ENCODE peak calls at places on chromosomes 3 and 15, in six cellular contexts. K is GM23338, G is neural progenitor cell, I is pancreas, W is tibial artery, V is ascending aorta. Z is an unnamed sample.

GRCh38 chr3:110855207-110855606 is 216.4 kb upstream of the NECTIN3 start:
- DNase-seq in K (no peak), G (no peak), I (no peak), W (no peak), V (no peak), Z (no peak)

GRCh38 chr3:179958759-179959158 is 78.0 kb downstream of the PEX5L start:
- DNase-seq in K (no peak), G (no peak), I (no peak), W (no peak), V (no peak), Z (no peak)

GRCh38 chr15:56369234-56369633 is 4.0 kb downstream of the TEX9 start:
- DNase-seq in K (no peak), G (no peak), I (no peak), W (no peak), V (no peak), Z (no peak)

GRCh38 chr3:120162400-120162799 is 68.2 kb upstream of the GSK3B start:
- DNase-seq in K (no peak), G (no peak), I (no peak), W (no peak), V (no peak), Z (no peak)

GRCh38 chr3:43707998-43708397 is 17.3 kb downstream of the ABHD5 start:
- DNase-seq in K (no peak), G (no peak), I (no peak), W (no peak), V (no peak), Z (no peak)

GRCh38 chr15:70856884-70857546 is 3.1 kb upstream of the LARP6 start:
- DNase-seq in K (no peak), G (no peak), I (no peak), W (peak), V (peak), Z (peak)

GRCh38 chr3:14148041-14148985 is 23.5 kb downstream of the TMEM43 start:
- DNase-seq in K (peak), G (peak), I (no peak), W (no peak), V (no peak), Z (no peak)

GRCh38 chr15:77499087-77499765 is 78.5 kb downstream of the HMG20A start:
- DNase-seq in K (no peak), G (peak), I (no peak), W (peak), V (no peak), Z (no peak)

GRCh38 chr3:101676765-101677435 is at the start of gene ZBTB11:
- DNase-seq in K (peak), G (peak), I (peak), W (peak), V (peak), Z (no peak)

GRCh38 chr3:45972534-45973402 is 22.9 kb downstream of the FYCO1 start:
- DNase-seq in K (no peak), G (no peak), I (no peak), W (peak), V (peak), Z (no peak)

GRCh38 chr15:92394327-92395175 is 870 bp downstream of the ST8SIA2 start:
- DNase-seq in K (peak), G (peak), I (no peak), W (no peak), V (no peak), Z (no peak)

GRCh38 chr3:154862265-154862664 is 217.9 kb upstream of the MME start:
- DNase-seq in K (no peak), G (no peak), I (no peak), W (no peak), V (no peak), Z (no peak)

GRCh38 chr3:22175899-22176298 is 424.9 kb upstream of the ZNF385D start:
- DNase-seq in K (no peak), G (no peak), I (no peak), W (no peak), V (no peak), Z (no peak)

GRCh38 chr3:131038326-131038725 is 11.6 kb downstream of the NEK11 start:
- DNase-seq in K (no peak), G (no peak), I (no peak), W (no peak), V (no peak), Z (no peak)

GRCh38 chr15:80618666-80619481 is 76.2 kb upstream of the ABHD17C start:
- DNase-seq in K (no peak), G (no peak), I (no peak), W (no peak), V (no peak), Z (no peak)

GRCh38 chr15:53525894-53526293 is 233.6 kb downstream of the WDR72 start:
- DNase-seq in K (no peak), G (no peak), I (no peak), W (no peak), V (no peak), Z (no peak)

GRCh38 chr15:66780172-66780972 is 78.3 kb downstream of the SMAD6 start:
- DNase-seq in K (no peak), G (no peak), I (peak), W (peak), V (peak), Z (no peak)

GRCh38 chr3:63128380-63128779 is 149.7 kb upstream of the SYNPR start:
- DNase-seq in K (peak), G (no peak), I (no peak), W (no peak), V (no peak), Z (no peak)

GRCh38 chr15:43275736-43276562 is 9.2 kb upstream of the TGM5 start:
- DNase-seq in K (no peak), G (no peak), I (no peak), W (no peak), V (no peak), Z (no peak)

GRCh38 chr15:43273243-43273642 is 6.5 kb upstream of the TGM5 start:
- DNase-seq in K (no peak), G (no peak), I (no peak), W (no peak), V (peak), Z (no peak)

GRCh38 chr15:43276563-43277200 is 10.0 kb upstream of the TGM5 start:
- DNase-seq in K (no peak), G (no peak), I (no peak), W (no peak), V (no peak), Z (no peak)

GRCh38 chr15:43277231-43277823 is 10.6 kb upstream of the TGM5 start:
- DNase-seq in K (no peak), G (no peak), I (no peak), W (no peak), V (no peak), Z (no peak)

DNA sequence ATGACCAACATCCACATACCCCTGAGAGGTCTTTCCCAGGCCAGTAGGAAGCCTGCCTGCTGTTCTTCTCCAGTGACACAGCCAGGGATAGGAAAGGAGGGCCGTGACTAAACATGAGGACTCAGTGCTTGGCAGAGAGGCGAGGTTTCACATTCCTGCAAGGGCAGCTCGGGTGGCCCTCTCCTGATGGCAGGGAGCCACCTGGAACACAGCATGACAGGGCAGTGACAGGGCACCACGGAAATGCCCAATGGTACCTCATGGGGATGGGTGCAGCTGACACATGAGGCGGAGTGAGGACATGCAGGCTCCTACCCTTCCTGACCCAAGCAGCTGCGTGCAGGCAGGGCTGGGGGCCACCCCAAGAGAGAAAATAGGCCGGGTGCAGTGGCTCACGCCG is 7.4 kb upstream of the TGM5 start:
- DNase-seq in K (no peak), G (no peak), I (peak), W (no peak), V (peak), Z (no peak)
- H3K27ac ChIP-seq in K (no peak), G (no peak), I (no peak), W (no peak), V (no peak), Z (no peak)

GRCh38 chr3:8599146-8599545 is 45.5 kb downstream of the SSUH2 start:
- DNase-seq in K (no peak), G (no peak), I (no peak), W (no peak), V (no peak), Z (no peak)

GRCh38 chr3:8603115-8603710 is 41.4 kb downstream of the SSUH2 start:
- DNase-seq in K (no peak), G (no peak), I (no peak), W (no peak), V (no peak), Z (no peak)

GRCh38 chr3:8597515-8597853 is 47.1 kb downstream of the SSUH2 start:
- DNase-seq in K (no peak), G (no peak), I (no peak), W (no peak), V (no peak), Z (no peak)

GRCh38 chr3:8596706-8597514 is 47.7 kb downstream of the SSUH2 start:
- DNase-seq in K (no peak), G (no peak), I (no peak), W (no peak), V (no peak), Z (no peak)

DNA sequence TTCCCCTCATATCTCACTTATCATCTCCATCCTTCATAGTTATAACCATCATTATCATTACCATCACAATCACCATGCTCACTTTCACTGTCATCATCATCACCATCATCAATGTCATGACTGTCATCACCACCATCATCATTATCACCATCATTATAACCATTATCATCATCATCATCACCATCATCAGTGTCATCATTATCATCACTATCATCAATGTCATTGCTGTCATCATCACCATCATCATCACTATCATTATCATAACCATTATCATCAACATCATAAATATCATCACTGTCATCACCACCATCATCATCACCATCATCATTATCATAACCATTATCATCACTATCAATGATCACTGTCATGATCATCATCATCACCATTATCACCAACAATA is 44.1 kb downstream of the SSUH2 start:
- DNase-seq in K (no peak), G (no peak), I (no peak), W (no peak), V (no peak), Z (no peak)
- H3K27ac ChIP-seq in K (no peak), G (no peak), I (no peak), W (no peak), V (no peak), Z (no peak)

GRCh38 chr3:86949850-86950249 is 41.1 kb downstream of the VGLL3 start:
- DNase-seq in K (no peak), G (no peak), I (no peak), W (no peak), V (no peak), Z (no peak)

GRCh38 chr3:86954226-86954625 is 36.7 kb downstream of the VGLL3 start:
- DNase-seq in K (no peak), G (no peak), I (no peak), W (no peak), V (no peak), Z (no peak)

GRCh38 chr3:86948840-86949239 is 42.1 kb downstream of the VGLL3 start:
- DNase-seq in K (no peak), G (no peak), I (no peak), W (no peak), V (no peak), Z (no peak)

GRCh38 chr3:86950717-86951116 is 40.2 kb downstream of the VGLL3 start:
- DNase-seq in K (no peak), G (no peak), I (no peak), W (no peak), V (no peak), Z (no peak)

DNA sequence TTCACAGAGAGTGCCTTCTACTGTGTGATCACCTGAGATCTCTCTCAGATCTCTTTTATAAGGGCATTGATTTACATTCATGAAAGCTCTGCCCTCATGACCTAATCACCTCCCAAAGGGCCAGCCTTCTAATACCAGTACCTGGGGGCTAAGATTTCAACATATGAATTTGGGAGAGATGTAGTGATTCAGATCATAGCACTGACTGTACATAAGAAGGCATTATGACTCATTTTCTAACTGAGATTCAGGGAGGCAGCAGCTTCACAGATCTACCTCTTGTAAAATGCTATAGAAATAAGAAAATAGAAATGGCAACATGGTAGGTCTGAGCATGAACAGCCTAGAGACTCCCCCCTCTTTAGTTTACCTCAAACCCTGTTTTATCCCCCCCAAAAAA is 39.6 kb downstream of the VGLL3 start:
- DNase-seq in K (no peak), G (no peak), I (no peak), W (no peak), V (no peak), Z (no peak)
- H3K27ac ChIP-seq in K (no peak), G (no peak), I (no peak), W (no peak), V (no peak), Z (no peak)

GRCh38 chr3:113231391-113231790 is 20.0 kb downstream of the BOC start:
- DNase-seq in K (no peak), G (no peak), I (no peak), W (no peak), V (no peak), Z (no peak)
- H3K27ac ChIP-seq in K (no peak), G (no peak), I (no peak), W (no peak), V (peak), Z (no peak)

DNA sequence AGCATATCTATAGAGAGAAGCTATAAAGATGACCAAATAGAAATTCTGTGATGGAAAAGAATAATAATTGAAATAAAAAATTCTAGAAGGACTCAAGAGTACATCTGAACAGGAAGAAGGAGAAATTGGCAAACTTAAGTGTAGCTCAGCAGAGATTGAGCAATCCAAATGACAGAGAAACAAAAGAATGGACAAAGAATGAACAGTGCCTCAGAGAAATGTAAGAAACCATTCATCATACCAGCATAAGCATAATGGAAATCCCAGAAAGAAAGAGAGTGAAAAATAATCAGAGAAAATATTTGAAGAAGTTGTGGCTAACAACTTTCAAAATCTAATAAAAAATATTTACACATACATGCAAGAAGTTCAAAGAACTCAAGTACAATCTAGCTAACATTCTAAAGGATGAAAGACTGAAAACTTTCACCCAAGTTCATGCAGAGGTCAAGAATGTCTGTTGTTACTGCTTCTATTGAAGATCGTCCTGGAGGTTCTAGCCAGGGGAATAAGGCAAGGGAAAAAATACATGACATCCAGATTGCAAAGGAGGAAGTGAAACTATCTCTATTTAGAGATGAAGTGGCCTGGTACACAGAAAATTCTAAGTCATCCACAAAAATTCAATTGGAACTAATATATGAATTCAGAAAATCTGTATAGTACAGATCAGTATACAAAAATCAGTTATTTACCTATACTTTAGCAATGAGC is 692.8 kb downstream of the NR2F2 start:
- DNase-seq in K (peak), G (no peak), I (no peak), W (no peak), V (no peak), Z (no peak)
- H3K27ac ChIP-seq in K (no peak), G (no peak), I (no peak), W (no peak), V (no peak), Z (no peak)

DNA sequence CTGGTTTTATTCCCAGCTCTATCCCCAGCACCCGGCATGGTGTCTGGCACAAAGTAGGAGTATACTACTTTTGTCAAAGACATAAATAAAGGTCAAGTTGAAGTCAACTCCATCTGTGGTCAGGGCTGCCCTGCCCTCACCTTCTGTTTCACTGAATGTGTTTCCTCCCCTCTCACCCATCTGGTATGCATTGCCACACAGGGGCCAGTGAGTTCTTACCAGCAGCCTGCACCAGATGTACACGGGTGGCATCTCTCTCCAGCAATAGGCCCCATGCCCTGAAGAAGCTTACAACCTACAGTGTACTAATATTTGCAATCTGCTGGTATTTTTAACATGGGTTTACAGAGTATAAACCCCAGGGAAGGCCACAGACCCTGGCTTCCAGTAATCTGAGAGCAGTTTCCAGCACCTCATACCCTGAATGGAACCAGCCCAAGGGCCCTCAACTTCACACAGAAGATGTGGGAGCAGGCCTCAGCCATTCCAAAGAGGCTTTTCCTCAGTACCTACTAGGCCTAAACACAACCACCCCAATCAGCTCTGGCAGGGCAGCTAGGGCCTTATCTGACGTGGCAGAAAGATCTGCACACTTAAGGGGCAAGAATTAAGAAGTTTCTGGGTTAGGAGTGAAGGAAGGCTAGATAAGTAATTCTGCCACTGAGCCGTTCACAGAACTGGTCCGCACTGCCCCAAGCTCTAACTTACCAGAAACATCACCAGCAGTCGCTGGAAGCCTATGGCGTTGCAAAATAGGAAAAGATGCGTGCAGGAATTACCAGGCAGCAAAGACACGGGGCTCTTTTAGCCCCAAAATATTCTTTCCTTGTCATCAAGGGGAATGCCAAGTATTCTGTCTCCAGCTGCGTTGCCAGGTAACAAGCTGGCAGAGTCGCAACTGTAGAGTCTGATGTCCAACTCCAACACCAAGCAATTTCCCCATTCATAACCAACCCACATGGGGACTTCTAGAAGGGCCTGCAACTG is 2.1 kb downstream of the IDH2 start:
- DNase-seq in K (no peak), G (no peak), I (peak), W (peak), V (peak), Z (peak)
- H3K27ac ChIP-seq in K (no peak), G (no peak), I (peak), W (peak), V (peak), Z (peak)

GRCh38 chr15:49464513-49464912 is 41.5 kb downstream of the FGF7 start:
- DNase-seq in K (no peak), G (no peak), I (no peak), W (no peak), V (no peak), Z (no peak)
- H3K27ac ChIP-seq in K (no peak), G (no peak), I (no peak), W (no peak), V (no peak), Z (no peak)

DNA sequence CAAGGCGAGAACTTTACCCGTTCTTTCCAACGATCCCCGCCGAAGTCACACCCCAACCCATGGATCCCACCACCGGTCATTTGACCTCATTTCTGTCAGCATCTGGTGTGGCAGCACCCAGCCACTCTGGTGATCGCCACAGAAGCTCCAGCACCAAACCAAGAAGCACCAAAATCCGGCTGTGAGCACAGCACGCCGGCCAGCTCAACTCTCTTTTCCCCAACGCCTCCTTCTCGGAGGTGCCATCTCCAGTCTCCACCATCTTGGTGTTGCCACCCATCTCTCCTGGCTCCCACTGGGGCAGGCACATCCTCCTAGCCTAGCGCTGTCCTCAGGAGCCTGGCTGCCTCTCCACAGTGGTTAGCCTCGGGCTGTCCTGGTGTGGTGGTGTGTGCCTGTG is 6.5 kb downstream of the MUC4 start:
- DNase-seq in K (no peak), G (no peak), I (no peak), W (no peak), V (no peak), Z (no peak)
- H3K27ac ChIP-seq in K (peak), G (no peak), I (no peak), W (no peak), V (no peak), Z (no peak)

Z was measured in substantia nigra.